ENCODE peak calls at places on chromosomes 12 and 14, in eight cellular contexts. R is lower leg skin, B is NCI-H2081, X is pulmonary artery endothelial cell, Q is EH, A is NB4, M is ureter, S is left kidney. Y is an unnamed sample.

GRCh38 chr14:55102141-55102547 is 26.9 kb upstream of the LGALS3 start:
- DNase-seq in S (peak; percentile 58), Q (peak; percentile 98), M (peak; percentile 77), R (peak; percentile 92), X (peak; percentile 99), B (peak; percentile 97), A (peak; percentile 94), Y (peak; percentile 44)

GRCh38 chr12:43148711-43149110 is 403.3 kb downstream of the ADAMTS20 start:
- DNase-seq in R (peak; percentile 15), X (no peak), B (no peak), M (no peak), A (peak; percentile 30), Q (peak; percentile 10), S (no peak), Y (no peak)

GRCh38 chr12:92063641-92064040 is 82.0 kb downstream of the BTG1 start:
- DNase-seq in M (no peak), A (no peak), X (no peak), R (no peak), S (no peak), B (no peak), Q (peak; percentile 74), Y (no peak)

GRCh38 chr12:6691473-6691872 is 2.3 kb upstream of the ZNF384 start:
- DNase-seq in M (no peak), S (no peak), Q (peak; percentile 86), X (no peak), B (no peak), R (no peak), A (peak; percentile 69), Y (no peak)

GRCh38 chr14:35509846-35510245 is 24.1 kb upstream of the INSM2 start:
- DNase-seq in B (no peak), M (no peak), A (no peak), Q (no peak), X (no peak), S (no peak), R (no peak), Y (no peak)

GRCh38 chr12:65934480-65935115 is 110.3 kb downstream of the HMGA2 start:
- DNase-seq in X (no peak), B (no peak), M (no peak), A (no peak), R (no peak), S (no peak), Q (no peak), Y (no peak)

GRCh38 chr12:45660330-45660729 is 69.2 kb upstream of the ARID2 start:
- DNase-seq in X (peak; percentile 11), B (no peak), R (no peak), Q (peak; percentile 64), M (no peak), S (no peak), A (peak; percentile 31), Y (no peak)

GRCh38 chr12:121259074-121259473 is 37.4 kb downstream of the CAMKK2 start:
- DNase-seq in M (no peak), X (no peak), B (no peak), R (no peak), A (no peak), Q (no peak), S (no peak), Y (no peak)

GRCh38 chr14:99918781-99919180 is 125.6 kb downstream of the EML1 start:
- DNase-seq in R (no peak), B (no peak), X (no peak), Q (no peak), A (no peak), M (no peak), S (no peak), Y (no peak)

GRCh38 chr14:102020058-102020971 is 55.9 kb downstream of the DYNC1H1 start:
- DNase-seq in M (no peak), X (no peak), A (no peak), B (no peak), R (no peak), S (no peak), Q (peak; percentile 81), Y (no peak)

GRCh38 chr12:9148926-9149325 is 33.2 kb upstream of the A2M start:
- DNase-seq in M (no peak), X (peak; percentile 51), Q (no peak), A (no peak), S (no peak), R (no peak), B (no peak), Y (no peak)

GRCh38 chr12:2998789-2999264 is 39.6 kb downstream of the TEAD4 start:
- DNase-seq in Q (peak; percentile 87), M (no peak), A (peak; percentile 47), S (peak; percentile 89), X (no peak), B (no peak), R (no peak), Y (no peak)

GRCh38 chr12:104201238-104202001 is 14.2 kb upstream of the TXNRD1 start:
- DNase-seq in M (no peak), Q (peak; percentile 73), S (peak; percentile 83), R (peak; percentile 34), X (peak; percentile 19), B (peak; percentile 61), A (peak; percentile 83), Y (peak; percentile 45)

GRCh38 chr12:67434653-67435375 is 165.7 kb downstream of the CAND1 start:
- DNase-seq in X (no peak), S (no peak), A (no peak), B (no peak), Q (peak; percentile 99), R (peak; percentile 51), M (no peak), Y (no peak)

GRCh38 chr12:79674629-79675028 is 16.1 kb downstream of the PAWR start:
- DNase-seq in Q (peak; percentile 79), M (no peak), X (no peak), B (no peak), S (no peak), R (no peak), A (no peak), Y (no peak)

GRCh38 chr14:93295541-93296220 is 37.2 kb downstream of the BTBD7 start:
- DNase-seq in A (no peak), B (peak; percentile 68), R (no peak), Q (no peak), X (no peak), S (no peak), M (no peak), Y (no peak)